ENCODE peak calls at places on chromosomes 11 and 22, in four cellular contexts. A is fibroblast of pulmonary artery, R is mammary epithelial cell, K is psoas muscle. G is an unnamed sample.

GRCh38 chr11:93838967-93839366 is 11.5 kb downstream of the VSTM5 start:
- DNase-seq in A (no peak), R (no peak), K (no peak), G (no peak)

GRCh38 chr22:45772726-45773125 is 101.1 kb downstream of the ATXN10 start:
- DNase-seq in A (no peak), R (no peak), K (no peak), G (no peak)

GRCh38 chr22:31628969-31629723 is 32.9 kb downstream of the PISD start:
- DNase-seq in A (no peak), R (no peak), K (no peak), G (no peak)

GRCh38 chr22:41905411-41906202 is 9.3 kb downstream of the SHISA8 start:
- DNase-seq in A (no peak), R (no peak), K (peak; percentile 45), G (no peak)

GRCh38 chr11:72668645-72669347 is 5.4 kb downstream of the PDE2A start:
- DNase-seq in A (no peak), R (peak; percentile 29), K (no peak), G (no peak)

GRCh38 chr22:35303029-35303624 is 3.4 kb downstream of the TOM1 start:
- DNase-seq in A (no peak), R (no peak), K (no peak), G (no peak)

GRCh38 chr11:130549393-130549999 is 101.1 kb downstream of the ADAMTS15 start:
- DNase-seq in A (peak; percentile 33), R (no peak), K (no peak), G (no peak)

GRCh38 chr11:35593143-35593542 is 25.1 kb upstream of the FJX1 start:
- DNase-seq in A (peak; percentile 88), R (peak; percentile 93), K (no peak), G (no peak)

GRCh38 chr11:118834428-118835028 is 43.6 kb upstream of the DDX6 start:
- DNase-seq in A (peak; percentile 11), R (no peak), K (no peak), G (no peak)

GRCh38 chr11:35381720-35382322 is 37.5 kb downstream of the SLC1A2 start:
- DNase-seq in A (no peak), R (no peak), K (no peak), G (no peak)

GRCh38 chr22:46661221-46661851 is 41.1 kb downstream of the GRAMD4 start:
- DNase-seq in A (peak; percentile 69), R (peak; percentile 89), K (no peak), G (no peak)

GRCh38 chr11:32012066-32012465 is 78.8 kb upstream of the RCN1 start:
- DNase-seq in A (no peak), R (no peak), K (no peak), G (no peak)

GRCh38 chr11:18203723-18204122 is 31.1 kb downstream of the MRGPRX4 start:
- DNase-seq in A (peak; percentile 16), R (no peak), K (no peak), G (no peak)

GRCh38 chr11:121551463-121551862 is 98.7 kb upstream of the SORL1-AS1 start:
- DNase-seq in A (no peak), R (no peak), K (no peak), G (no peak)

GRCh38 chr11:36009469-36009868 is 65.6 kb downstream of the LDLRAD3 start:
- DNase-seq in A (peak; percentile 76), R (peak; percentile 51), K (no peak), G (no peak)

GRCh38 chr11:113932788-113933187 is 28.2 kb downstream of the HTR3B start:
- DNase-seq in A (no peak), R (no peak), K (no peak), G (no peak)

GRCh38 chr11:89125298-89125697 is 52.4 kb upstream of the TYR start:
- DNase-seq in A (no peak), R (no peak), K (no peak), G (no peak)

GRCh38 chr11:16883179-16883578 is 131.0 kb downstream of the PLEKHA7 start:
- DNase-seq in A (no peak), R (peak; percentile 86), K (no peak), G (no peak)

GRCh38 chr11:2142762-2143202 is 3.6 kb upstream of the IGF2 start:
- DNase-seq in A (peak; percentile 50), R (peak; percentile 89), K (no peak), G (no peak)

GRCh38 chr11:61800331-61801281 is 7.9 kb downstream of the FEN1 start:
- DNase-seq in A (no peak), R (no peak), K (no peak), G (no peak)

GRCh38 chr11:123056835-123057491 is 5.0 kb downstream of the HSPA8 start:
- DNase-seq in A (no peak), R (no peak), K (no peak), G (no peak)

GRCh38 chr11:19345848-19346681 is 105.3 kb upstream of the E2F8 start:
- DNase-seq in A (peak; percentile 45), R (no peak), K (peak; percentile 56), G (no peak)

GRCh38 chr11:62852523-62853188 is 13.3 kb upstream of the WDR74 start:
- DNase-seq in A (no peak), R (no peak), K (no peak), G (no peak)
- H3K4me3 ChIP-seq in A (no peak overlapping the region), R (no peak overlapping the region), K (peak overlapping the region; percentile 91), G (no peak overlapping the region)

GRCh38 chr11:102830328-102830727 is 13.1 kb downstream of the MMP3 start:
- DNase-seq in A (no peak), R (peak; percentile 52), K (no peak), G (no peak)

GRCh38 chr11:102831128-102831708 is 12.2 kb downstream of the MMP3 start:
- DNase-seq in A (peak; percentile 31), R (no peak), K (peak; percentile 64), G (no peak)

GRCh38 chr11:102832612-102833011 is 10.8 kb downstream of the MMP3 start:
- DNase-seq in A (no peak), R (no peak), K (no peak), G (no peak)

GRCh38 chr11:102833731-102834130 is 9.7 kb downstream of the MMP3 start:
- DNase-seq in A (no peak), R (no peak), K (no peak), G (no peak)

DNA sequence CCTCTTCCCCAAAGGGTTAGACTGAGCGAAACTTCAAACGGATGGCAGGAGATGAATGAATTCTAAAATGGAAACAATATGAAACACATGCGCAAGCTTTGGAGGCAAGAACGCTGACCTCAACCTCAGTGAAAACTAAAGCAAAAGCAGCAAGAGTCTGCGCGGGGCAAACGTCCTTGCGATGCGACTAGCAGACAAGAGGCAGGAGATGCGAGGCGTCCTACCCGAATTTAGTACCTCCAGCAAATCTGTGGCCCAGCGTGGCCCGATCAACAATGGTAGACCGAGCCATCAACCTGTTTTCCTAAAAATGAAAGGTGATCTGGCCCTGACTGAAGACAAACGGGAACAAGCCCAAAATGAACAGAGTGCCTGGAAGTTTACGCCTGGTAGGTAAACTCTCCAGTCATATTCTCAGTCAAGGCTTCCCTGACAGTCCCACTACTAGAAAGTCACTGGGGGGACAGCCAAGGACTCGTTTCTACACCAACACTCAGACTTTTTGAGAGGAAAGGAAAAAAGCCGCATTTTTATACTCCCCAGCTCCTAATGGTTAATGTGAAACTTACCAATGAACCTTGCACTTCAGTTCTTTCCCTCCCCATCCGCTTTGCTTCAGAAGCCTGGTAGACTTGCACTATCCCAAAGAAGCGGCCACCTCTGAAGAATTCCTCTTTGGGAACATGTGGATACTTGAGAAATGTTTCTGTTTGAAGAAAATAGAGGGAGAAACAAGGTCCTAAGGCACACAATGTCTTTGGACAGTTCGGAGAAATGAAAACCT is 11.5 kb downstream of the MMP3 start:
- DNase-seq in A (no peak), R (no peak), K (no peak), G (no peak)
- H3K4me3 ChIP-seq in A (peak overlapping the region; percentile 22), R (no peak overlapping the region), K (no peak overlapping the region), G (no peak overlapping the region)

DNA sequence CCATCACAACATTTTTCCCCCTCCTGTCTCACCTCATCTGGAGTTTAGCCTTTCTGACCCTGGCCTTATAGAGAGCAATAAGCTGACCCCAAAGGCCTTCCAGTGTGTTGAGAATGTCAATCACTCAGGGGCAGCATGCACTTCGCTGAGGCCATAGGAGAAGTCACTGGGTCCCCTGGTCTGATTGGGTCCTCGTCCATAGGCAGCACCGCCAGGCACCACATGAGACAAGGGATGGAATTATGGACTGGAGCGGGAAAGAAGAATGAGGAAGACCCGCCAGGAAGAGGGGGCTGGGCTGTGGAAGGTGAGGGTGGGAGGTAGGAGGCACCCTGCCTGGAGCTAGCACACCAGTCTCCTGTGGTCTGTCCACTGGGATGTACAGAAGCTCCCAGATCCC is 72.9 kb downstream of the DSCAML1 start:
- DNase-seq in A (no peak), R (no peak), K (no peak), G (peak; percentile 32)
- H3K4me3 ChIP-seq in A (no peak overlapping the region), R (no peak overlapping the region), K (no peak overlapping the region), G (no peak overlapping the region)

GRCh38 chr11:5597953-5598352 is 1.5 kb downstream of the TRIM6 start:
- DNase-seq in A (no peak), R (no peak), K (no peak), G (no peak)
- H3K4me3 ChIP-seq in A (no peak overlapping the region), R (no peak overlapping the region), K (no peak overlapping the region), G (no peak overlapping the region)

GRCh38 chr22:39500101-39500500 is 2.0 kb upstream of the MIEF1 start:
- DNase-seq in A (no peak), R (no peak), K (no peak), G (no peak)

GRCh38 chr22:39503590-39503989 is 1.5 kb downstream of the MIEF1 start:
- DNase-seq in A (no peak), R (no peak), K (no peak), G (no peak)

GRCh38 chr22:39502109-39502788 is at the start of gene MIEF1:
- DNase-seq in A (peak; percentile 95), R (peak; percentile 91), K (peak; percentile 99), G (peak; percentile 99)

GRCh38 chr22:39502789-39503464 is 837 bp downstream of the MIEF1 start:
- DNase-seq in A (no peak), R (no peak), K (peak; percentile 37), G (no peak)

DNA sequence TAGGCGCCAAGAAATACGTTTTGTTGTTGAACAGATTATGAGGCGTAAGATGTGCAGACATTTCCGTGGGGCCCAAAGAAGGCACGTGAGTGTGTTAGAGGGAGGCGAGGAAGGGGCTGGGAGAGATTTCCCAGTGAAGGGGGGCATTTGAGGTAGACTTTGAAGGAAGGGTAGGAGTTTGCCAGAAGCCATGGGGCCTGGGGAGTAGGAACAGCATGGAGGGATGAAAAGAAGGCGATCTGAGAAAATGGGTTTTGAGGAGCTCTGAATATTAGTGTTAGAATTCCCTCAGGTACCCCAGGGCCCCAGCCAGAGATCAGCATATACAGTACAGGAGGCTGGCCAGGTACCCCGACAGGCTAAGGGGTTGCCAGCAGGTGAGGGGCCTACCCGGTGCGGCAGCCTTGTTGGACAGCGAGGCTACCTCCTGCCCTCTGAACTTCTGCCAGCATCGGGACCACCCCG is 414 bp upstream of the MIEF1 start:
- DNase-seq in A (no peak), R (no peak), K (no peak), G (no peak)
- H3K4me3 ChIP-seq in A (peak overlapping the region; percentile 84), R (peak overlapping the region; percentile 86), K (peak overlapping the region; percentile 87), G (peak overlapping the region; percentile 75)